ENCODE peak calls at places on chromosome 19, in eight cellular contexts. One of them, this sample, is unnamed.

GRCh38 chr19:4531562-4532165 is 3.4 kb downstream of the PLIN5 start:
- DNase-seq in stimulated activated effector memory CD8-positive, alpha-beta T cell treated with anti-CD3 and anti-CD28 coated beads, Interleukin-12 subunit alpha, Interleukin-12 subunit beta, amount 100 ng/mL, for 72 hours: no peak
- DNase-seq in Right ventricle myocardium superior: no peak
- DNase-seq in heart right ventricle: no peak
- DNase-seq in LHCN-M2: no peak
- DNase-seq in erythroblast: no peak
- DNase-seq in GM23248: no peak
- DNase-seq in foreskin melanocyte: no peak
- DNase-seq in this sample: no peak

GRCh38 chr19:28026636-28027035 is 1186.3 kb downstream of the UQCRFS1 start:
- DNase-seq in erythroblast: no peak
- DNase-seq in Right ventricle myocardium superior: no peak
- DNase-seq in stimulated activated effector memory CD8-positive, alpha-beta T cell treated with anti-CD3 and anti-CD28 coated beads, Interleukin-12 subunit alpha, Interleukin-12 subunit beta, amount 100 ng/mL, for 72 hours: no peak
- DNase-seq in heart right ventricle: no peak
- DNase-seq in foreskin melanocyte: no peak
- DNase-seq in GM23248: no peak
- DNase-seq in LHCN-M2: no peak
- DNase-seq in this sample: no peak

GRCh38 chr19:29562299-29563297 is 36.8 kb downstream of the VSTM2B start:
- DNase-seq in stimulated activated effector memory CD8-positive, alpha-beta T cell treated with anti-CD3 and anti-CD28 coated beads, Interleukin-12 subunit alpha, Interleukin-12 subunit beta, amount 100 ng/mL, for 72 hours: no peak
- DNase-seq in GM23248: no peak
- DNase-seq in Right ventricle myocardium superior: no peak
- DNase-seq in LHCN-M2: no peak
- DNase-seq in erythroblast: no peak
- DNase-seq in heart right ventricle: no peak
- DNase-seq in foreskin melanocyte: no peak
- DNase-seq in this sample: no peak

GRCh38 chr19:5645409-5645808 is 22.5 kb downstream of the SAFB start:
- DNase-seq in heart right ventricle: no peak
- DNase-seq in GM23248: no peak
- DNase-seq in erythroblast: no peak
- DNase-seq in LHCN-M2: no peak
- DNase-seq in Right ventricle myocardium superior: no peak
- DNase-seq in foreskin melanocyte: no peak
- DNase-seq in stimulated activated effector memory CD8-positive, alpha-beta T cell treated with anti-CD3 and anti-CD28 coated beads, Interleukin-12 subunit alpha, Interleukin-12 subunit beta, amount 100 ng/mL, for 72 hours: no peak
- DNase-seq in this sample: no peak

GRCh38 chr19:46954502-46955004 is 65.1 kb upstream of the NPAS1 start:
- DNase-seq in Right ventricle myocardium superior: no peak
- DNase-seq in stimulated activated effector memory CD8-positive, alpha-beta T cell treated with anti-CD3 and anti-CD28 coated beads, Interleukin-12 subunit alpha, Interleukin-12 subunit beta, amount 100 ng/mL, for 72 hours: no peak
- DNase-seq in heart right ventricle: no peak
- DNase-seq in erythroblast: no peak
- DNase-seq in foreskin melanocyte: no peak
- DNase-seq in LHCN-M2: no peak
- DNase-seq in GM23248: no peak
- DNase-seq in this sample: no peak

GRCh38 chr19:57552432-57552831 is 7.2 kb downstream of the ZNF550 start:
- DNase-seq in erythroblast: no peak
- DNase-seq in foreskin melanocyte: no peak
- DNase-seq in LHCN-M2: no peak
- DNase-seq in GM23248: no peak
- DNase-seq in Right ventricle myocardium superior: no peak
- DNase-seq in heart right ventricle: no peak
- DNase-seq in stimulated activated effector memory CD8-positive, alpha-beta T cell treated with anti-CD3 and anti-CD28 coated beads, Interleukin-12 subunit alpha, Interleukin-12 subunit beta, amount 100 ng/mL, for 72 hours: no peak
- DNase-seq in this sample: no peak

GRCh38 chr19:45972944-45973525 is 630 bp downstream of the NOVA2 start:
- DNase-seq in LHCN-M2: no peak
- DNase-seq in stimulated activated effector memory CD8-positive, alpha-beta T cell treated with anti-CD3 and anti-CD28 coated beads, Interleukin-12 subunit alpha, Interleukin-12 subunit beta, amount 100 ng/mL, for 72 hours: no peak
- DNase-seq in foreskin melanocyte: no peak
- DNase-seq in heart right ventricle: no peak
- DNase-seq in Right ventricle myocardium superior: no peak
- DNase-seq in erythroblast: no peak
- DNase-seq in GM23248: no peak
- DNase-seq in this sample: no peak

GRCh38 chr19:7512400-7512851 is 3.5 kb upstream of the ZNF358 start:
- DNase-seq in LHCN-M2: no peak
- DNase-seq in erythroblast: no peak
- DNase-seq in stimulated activated effector memory CD8-positive, alpha-beta T cell treated with anti-CD3 and anti-CD28 coated beads, Interleukin-12 subunit alpha, Interleukin-12 subunit beta, amount 100 ng/mL, for 72 hours: no peak
- DNase-seq in heart right ventricle: no peak
- DNase-seq in foreskin melanocyte: peak
- DNase-seq in Right ventricle myocardium superior: peak
- DNase-seq in GM23248: no peak
- DNase-seq in this sample: no peak

GRCh38 chr19:18841400-18841799 is 9.6 kb downstream of the UPF1 start:
- DNase-seq in LHCN-M2: no peak
- DNase-seq in foreskin melanocyte: no peak
- DNase-seq in Right ventricle myocardium superior: no peak
- DNase-seq in heart right ventricle: no peak
- DNase-seq in stimulated activated effector memory CD8-positive, alpha-beta T cell treated with anti-CD3 and anti-CD28 coated beads, Interleukin-12 subunit alpha, Interleukin-12 subunit beta, amount 100 ng/mL, for 72 hours: no peak
- DNase-seq in erythroblast: no peak
- DNase-seq in GM23248: no peak
- DNase-seq in this sample: no peak

GRCh38 chr19:23822735-23823134 is 64.0 kb upstream of the ZNF681 start:
- DNase-seq in foreskin melanocyte: no peak
- DNase-seq in heart right ventricle: no peak
- DNase-seq in Right ventricle myocardium superior: no peak
- DNase-seq in erythroblast: no peak
- DNase-seq in stimulated activated effector memory CD8-positive, alpha-beta T cell treated with anti-CD3 and anti-CD28 coated beads, Interleukin-12 subunit alpha, Interleukin-12 subunit beta, amount 100 ng/mL, for 72 hours: no peak
- DNase-seq in LHCN-M2: no peak
- DNase-seq in GM23248: no peak
- DNase-seq in this sample: no peak

GRCh38 chr19:37932985-37933953 is 26.3 kb downstream of the SIPA1L3 start:
- DNase-seq in heart right ventricle: no peak
- DNase-seq in foreskin melanocyte: no peak
- DNase-seq in Right ventricle myocardium superior: no peak
- DNase-seq in stimulated activated effector memory CD8-positive, alpha-beta T cell treated with anti-CD3 and anti-CD28 coated beads, Interleukin-12 subunit alpha, Interleukin-12 subunit beta, amount 100 ng/mL, for 72 hours: no peak
- DNase-seq in LHCN-M2: peak
- DNase-seq in GM23248: peak
- DNase-seq in erythroblast: no peak
- DNase-seq in this sample: peak